ENCODE peak calls at places on chromosomes 7 and 10, in six cellular contexts. E is kidney epithelial cell, B is HCT116, Z is A549, M is fibroblast of lung, P is astrocyte. X is an unnamed sample.

GRCh38 chr7:104979167-104979841 is 34.7 kb upstream of the KMT2E start:
- DNase-seq in E (no peak), B (no peak), Z (no peak), M (peak), P (peak), X (no peak)

GRCh38 chr7:131620673-131621609 is 64.5 kb upstream of the PODXL start:
- DNase-seq in E (peak), B (no peak), Z (no peak), M (peak), P (peak), X (no peak)

GRCh38 chr10:1199897-1200721 is 143.9 kb downstream of the WDR37 start:
- DNase-seq in E (no peak), B (no peak), Z (no peak), M (no peak), P (no peak), X (no peak)

GRCh38 chr7:6175642-6176041 is 96.8 kb downstream of the CYTH3 start:
- DNase-seq in E (no peak), B (no peak), Z (no peak), M (peak), P (peak), X (peak)

GRCh38 chr10:21278491-21279216 is 246.8 kb downstream of the SKIDA1 start:
- DNase-seq in E (peak), B (peak), Z (peak), M (peak), P (peak), X (peak)

GRCh38 chr7:19209297-19209696 is 64.1 kb upstream of the FERD3L start:
- DNase-seq in E (no peak), B (no peak), Z (no peak), M (no peak), P (no peak), X (no peak)

GRCh38 chr10:121683803-121684202 is 85.6 kb upstream of the FGFR2 start:
- DNase-seq in E (no peak), B (no peak), Z (no peak), M (no peak), P (no peak), X (no peak)

GRCh38 chr7:97022451-97023306 is 2.0 kb downstream of the DLX5 start:
- DNase-seq in E (no peak), B (no peak), Z (no peak), M (no peak), P (no peak), X (no peak)

GRCh38 chr10:2949948-2950354 is 117.4 kb upstream of the PFKP start:
- DNase-seq in E (peak), B (no peak), Z (peak), M (peak), P (peak), X (no peak)

GRCh38 chr7:121748546-121748945 is 124.4 kb upstream of the PTPRZ1 start:
- DNase-seq in E (no peak), B (no peak), Z (no peak), M (no peak), P (no peak), X (no peak)

GRCh38 chr7:42174391-42174848 is 62.6 kb downstream of the GLI3 start:
- DNase-seq in E (no peak), B (no peak), Z (no peak), M (no peak), P (no peak), X (no peak)

GRCh38 chr10:108957681-108958080 is 965.6 kb downstream of the XPNPEP1 start:
- DNase-seq in E (no peak), B (no peak), Z (no peak), M (peak), P (peak), X (no peak)

GRCh38 chr10:84826704-84827103 is 498.3 kb downstream of the CCSER2 start:
- DNase-seq in E (no peak), B (no peak), Z (no peak), M (peak), P (peak), X (no peak)

GRCh38 chr7:45665172-45665571 is 91.0 kb downstream of the ADCY1 start:
- DNase-seq in E (no peak), B (no peak), Z (no peak), M (no peak), P (no peak), X (no peak)

GRCh38 chr7:45662540-45663166 is 88.5 kb downstream of the ADCY1 start:
- DNase-seq in E (no peak), B (no peak), Z (no peak), M (no peak), P (no peak), X (no peak)

GRCh38 chr7:45662018-45662417 is 87.8 kb downstream of the ADCY1 start:
- DNase-seq in E (no peak), B (no peak), Z (no peak), M (no peak), P (no peak), X (no peak)

GRCh38 chr7:45663965-45664623 is 89.9 kb downstream of the ADCY1 start:
- DNase-seq in E (no peak), B (no peak), Z (no peak), M (no peak), P (no peak), X (no peak)

DNA sequence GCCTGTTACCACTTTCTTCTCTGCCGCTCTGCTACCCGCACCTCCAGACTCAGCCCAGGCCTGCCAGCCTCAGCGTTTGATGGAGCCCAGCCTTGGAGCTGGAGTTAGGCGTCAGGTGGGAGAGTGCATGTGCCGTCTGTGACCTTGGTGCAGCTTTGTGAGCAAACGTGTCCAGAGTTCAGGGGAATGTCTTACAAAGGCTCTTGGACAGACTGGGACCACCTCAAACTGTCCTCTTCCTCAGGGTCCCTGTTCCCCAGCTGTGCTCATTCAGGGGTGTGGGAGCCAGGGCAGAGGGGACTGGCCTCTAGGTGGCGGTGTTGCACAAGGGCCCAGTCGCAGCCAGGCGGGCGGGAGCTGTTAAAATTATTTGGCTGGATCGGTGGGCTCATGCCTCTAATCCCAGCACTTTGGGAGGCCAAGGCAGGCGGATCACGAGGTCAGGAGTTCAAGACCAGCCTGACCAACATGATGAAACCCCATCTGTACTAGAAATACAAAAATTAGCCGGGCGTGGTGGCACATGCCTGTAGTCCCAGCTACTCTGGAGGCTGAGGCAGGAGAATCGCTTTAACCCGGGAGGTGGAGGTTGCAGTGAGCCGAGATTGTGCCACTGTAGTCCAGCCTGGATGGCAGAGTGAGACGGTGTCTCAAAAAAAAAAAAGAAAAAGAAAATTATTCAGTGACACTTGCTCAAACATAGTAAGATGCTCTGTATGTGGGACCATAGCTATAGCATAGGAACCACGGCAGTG is 89.2 kb downstream of the ADCY1 start:
- DNase-seq in E (no peak), B (peak), Z (peak), M (peak), P (no peak), X (no peak)
- TF ChIP-seq CTCF in E (peak), B (peak), Z (peak), M (peak), P (peak), X (peak)

GRCh38 chr7:27106906-27107250 is 4.4 kb upstream of the HOXA2 start:
- DNase-seq in E (no peak), B (no peak), Z (no peak), M (no peak), P (no peak), X (no peak)

GRCh38 chr7:27107391-27107900 is 5.0 kb upstream of the HOXA2 start:
- DNase-seq in E (no peak), B (no peak), Z (no peak), M (peak), P (peak), X (no peak)

GRCh38 chr7:27106181-27106905 is 3.9 kb upstream of the HOXA2 start:
- DNase-seq in E (no peak), B (no peak), Z (no peak), M (peak), P (peak), X (no peak)

GRCh38 chr7:27108390-27109127 is 6.1 kb upstream of the HOXA2 start:
- DNase-seq in E (no peak), B (no peak), Z (no peak), M (peak), P (peak), X (no peak)

DNA sequence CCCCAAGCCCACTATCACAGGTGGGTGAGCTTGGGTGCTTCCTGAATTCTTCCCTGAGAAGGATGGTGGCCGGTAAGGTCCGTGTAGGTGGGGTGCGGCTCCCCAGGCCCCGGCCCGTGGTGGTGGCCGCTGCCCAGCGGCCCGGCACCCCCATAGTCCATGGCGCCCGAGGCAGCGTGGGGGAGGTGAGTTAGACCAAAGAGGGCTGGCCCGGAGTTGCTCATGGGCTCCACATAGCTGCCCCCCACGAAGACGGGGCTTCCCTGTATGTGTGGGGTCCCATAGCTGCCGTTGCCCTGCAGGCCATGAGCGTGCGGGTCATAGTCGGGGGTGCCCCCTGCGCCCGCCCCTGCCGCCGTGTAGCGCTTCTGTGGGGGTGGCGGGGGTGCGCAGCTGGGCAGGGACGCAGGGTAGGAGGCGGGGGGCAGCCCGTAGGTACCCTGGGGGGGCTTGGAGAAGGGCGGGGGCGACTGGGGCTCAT is 5.5 kb upstream of the HOXA2 start:
- DNase-seq in E (no peak), B (no peak), Z (no peak), M (peak), P (peak), X (no peak)
- H3K4me3 ChIP-seq in E (peak), B (no peak), Z (no peak), M (peak), P (no peak), X (no peak)

GRCh38 chr10:5619366-5620211 is 46.8 kb downstream of the ASB13 start:
- DNase-seq in E (no peak), B (no peak), Z (no peak), M (peak), P (peak), X (no peak)
- TF ChIP-seq CTCF in E (no peak), B (no peak), Z (no peak), M (no peak), P (no peak), X (no peak)

GRCh38 chr10:103736044-103736443 is 119.3 kb downstream of the SH3PXD2A start:
- DNase-seq in E (no peak), B (no peak), Z (no peak), M (no peak), P (no peak), X (no peak)

GRCh38 chr10:103740683-103741082 is 114.7 kb downstream of the SH3PXD2A start:
- DNase-seq in E (no peak), B (no peak), Z (no peak), M (no peak), P (no peak), X (no peak)

GRCh38 chr10:103737735-103738367 is 117.5 kb downstream of the SH3PXD2A start:
- DNase-seq in E (no peak), B (no peak), Z (no peak), M (no peak), P (no peak), X (no peak)

GRCh38 chr10:103736763-103737162 is 118.6 kb downstream of the SH3PXD2A start:
- DNase-seq in E (no peak), B (peak), Z (peak), M (peak), P (no peak), X (no peak)

GRCh38 chr10:103739039-103739764 is 116.2 kb downstream of the SH3PXD2A start:
- DNase-seq in E (no peak), B (no peak), Z (no peak), M (peak), P (peak), X (peak)
- H3K4me3 ChIP-seq in E (no peak), B (no peak), Z (no peak), M (no peak), P (no peak), X (peak)

DNA sequence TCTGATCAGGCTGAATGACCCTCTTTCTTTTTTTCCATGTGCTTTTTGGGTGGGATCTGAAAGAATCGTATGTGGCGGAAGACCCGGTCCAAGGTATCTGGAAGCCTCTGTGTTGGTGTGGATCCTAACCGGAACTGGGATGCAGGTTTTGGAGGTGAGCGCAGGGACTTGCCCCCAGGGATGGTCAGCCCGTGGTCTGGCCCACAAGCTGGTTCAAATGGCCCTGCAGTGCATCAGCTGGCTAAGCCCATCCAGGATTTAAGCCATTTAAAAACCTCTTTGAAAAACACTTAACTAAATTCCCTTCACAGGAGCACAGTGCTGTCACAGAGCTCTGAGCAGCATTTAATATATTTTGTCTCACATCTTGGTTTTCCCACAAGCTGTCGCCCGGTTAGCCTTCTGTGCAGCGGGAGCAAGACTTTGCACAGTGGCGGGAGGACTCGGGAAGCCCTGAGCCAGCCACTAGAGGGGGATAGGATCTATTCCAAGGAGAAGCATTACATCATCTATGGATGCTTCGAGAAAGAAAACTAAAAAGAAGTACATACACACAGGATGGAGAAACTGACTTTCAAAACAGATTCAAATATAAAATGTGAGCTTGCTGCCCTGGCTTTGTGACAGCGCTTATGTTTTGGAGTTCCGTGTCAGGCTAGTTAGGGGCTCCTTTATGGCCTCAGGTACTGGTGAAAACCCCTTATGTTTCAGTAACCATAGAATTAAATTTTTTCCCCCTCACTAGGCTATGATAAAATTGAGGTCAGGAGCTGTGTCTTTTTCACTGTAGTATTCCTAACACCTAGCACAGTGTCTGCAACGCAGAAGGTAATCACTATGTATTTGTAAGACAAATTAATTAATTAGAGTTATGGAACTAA is 11.3 kb downstream of the CPA2 start:
- DNase-seq in E (no peak), B (peak), Z (peak), M (peak), P (peak), X (no peak)
- TF ChIP-seq CTCF in E (peak), B (peak), Z (peak), M (peak), P (peak), X (peak)

GRCh38 chr7:98420966-98421612 is 20.2 kb upstream of the BAIAP2L1 start:
- DNase-seq in E (no peak), B (peak), Z (peak), M (peak), P (no peak), X (no peak)

GRCh38 chr7:98414205-98414900 is 13.5 kb upstream of the BAIAP2L1 start:
- DNase-seq in E (no peak), B (no peak), Z (no peak), M (no peak), P (no peak), X (no peak)

GRCh38 chr7:98423043-98423442 is 22.2 kb upstream of the BAIAP2L1 start:
- DNase-seq in E (no peak), B (peak), Z (peak), M (peak), P (no peak), X (no peak)

GRCh38 chr7:98418636-98419315 is 17.9 kb upstream of the BAIAP2L1 start:
- DNase-seq in E (peak), B (peak), Z (peak), M (peak), P (peak), X (peak)

DNA sequence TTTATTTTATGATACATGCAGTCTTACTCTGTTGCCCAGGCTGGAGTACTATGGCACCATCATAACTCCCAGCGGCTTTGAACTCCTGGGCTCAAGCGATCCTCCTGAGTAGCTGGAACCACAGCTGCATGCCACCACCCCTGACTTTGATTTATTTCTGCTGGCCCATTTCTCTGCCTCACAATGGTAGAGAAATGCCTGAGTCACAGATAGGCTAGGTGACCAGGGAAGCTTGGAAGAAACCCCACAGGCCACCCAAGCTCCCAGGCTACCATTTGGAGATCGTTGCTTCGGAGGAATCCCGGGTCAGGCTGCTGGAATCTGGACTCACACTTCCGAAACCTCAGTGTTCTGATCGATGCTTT is 17.4 kb upstream of the BAIAP2L1 start:
- DNase-seq in E (no peak), B (peak), Z (peak), M (peak), P (peak), X (no peak)
- H3K4me3 ChIP-seq in E (no peak), B (peak), Z (no peak), M (no peak), P (peak), X (no peak)

GRCh38 chr7:117231047-117231359 is 91.9 kb downstream of the WNT2 start:
- DNase-seq in E (no peak), B (no peak), Z (no peak), M (no peak), P (no peak), X (no peak)

GRCh38 chr7:117227091-117227490 is 95.8 kb downstream of the WNT2 start:
- DNase-seq in E (no peak), B (no peak), Z (no peak), M (peak), P (peak), X (no peak)

GRCh38 chr7:117225536-117225935 is 97.3 kb downstream of the WNT2 start:
- DNase-seq in E (no peak), B (no peak), Z (no peak), M (no peak), P (no peak), X (no peak)

GRCh38 chr7:117229350-117229749 is 93.5 kb downstream of the WNT2 start:
- DNase-seq in E (no peak), B (no peak), Z (no peak), M (peak), P (peak), X (no peak)

GRCh38 chr7:117230276-117231046 is 92.4 kb downstream of the WNT2 start:
- DNase-seq in E (no peak), B (no peak), Z (no peak), M (peak), P (peak), X (peak)
- TF ChIP-seq CTCF in E (no peak), B (no peak), Z (no peak), M (no peak), P (no peak), X (no peak)

X was measured in AG04449.